ENCODE peak calls at places on chromosome 5, in seven cellular contexts. One of them, this sample, is unnamed.

GRCh38 chr5:32254987-32255900 is 57.5 kb downstream of the MTMR12 start:
- DNase-seq in mucosa of descending colon: no peak
- DNase-seq in A549: no peak
- DNase-seq in fibroblast of the aortic adventitia: peak
- DNase-seq in lower lobe of right lung: no peak
- DNase-seq in astrocyte of the spinal cord: peak
- DNase-seq in AG09309: no peak
- DNase-seq in this sample: peak

GRCh38 chr5:132417010-132417439 is 47.5 kb downstream of the SLC22A5 start:
- DNase-seq in mucosa of descending colon: no peak
- DNase-seq in A549: no peak
- DNase-seq in fibroblast of the aortic adventitia: peak
- DNase-seq in lower lobe of right lung: no peak
- DNase-seq in astrocyte of the spinal cord: no peak
- DNase-seq in AG09309: no peak
- DNase-seq in this sample: peak

GRCh38 chr5:93582677-93583524 is at the start of gene NR2F1:
- DNase-seq in mucosa of descending colon: peak
- DNase-seq in A549: peak
- DNase-seq in fibroblast of the aortic adventitia: peak
- DNase-seq in lower lobe of right lung: peak
- DNase-seq in astrocyte of the spinal cord: peak
- DNase-seq in AG09309: peak
- DNase-seq in this sample: peak

GRCh38 chr5:86837610-86838009 is 219.9 kb downstream of the COX7C start:
- DNase-seq in mucosa of descending colon: no peak
- DNase-seq in A549: no peak
- DNase-seq in fibroblast of the aortic adventitia: no peak
- DNase-seq in lower lobe of right lung: no peak
- DNase-seq in astrocyte of the spinal cord: peak
- DNase-seq in AG09309: no peak
- DNase-seq in this sample: peak

GRCh38 chr5:73422164-73422563 is 26.4 kb downstream of the FOXD1 start:
- DNase-seq in mucosa of descending colon: no peak
- DNase-seq in A549: no peak
- DNase-seq in fibroblast of the aortic adventitia: no peak
- DNase-seq in lower lobe of right lung: no peak
- DNase-seq in astrocyte of the spinal cord: no peak
- DNase-seq in AG09309: no peak
- DNase-seq in this sample: no peak

GRCh38 chr5:2259494-2260107 is 376.9 kb upstream of the IRX4 start:
- DNase-seq in mucosa of descending colon: no peak
- DNase-seq in A549: no peak
- DNase-seq in fibroblast of the aortic adventitia: no peak
- DNase-seq in lower lobe of right lung: no peak
- DNase-seq in astrocyte of the spinal cord: no peak
- DNase-seq in AG09309: no peak
- DNase-seq in this sample: no peak

GRCh38 chr5:160887780-160888179 is 35.8 kb upstream of the ATP10B start:
- DNase-seq in mucosa of descending colon: no peak
- DNase-seq in A549: no peak
- DNase-seq in fibroblast of the aortic adventitia: no peak
- DNase-seq in lower lobe of right lung: no peak
- DNase-seq in astrocyte of the spinal cord: no peak
- DNase-seq in AG09309: no peak
- DNase-seq in this sample: no peak

GRCh38 chr5:118173340-118173739 is 815.0 kb downstream of the DTWD2 start:
- DNase-seq in mucosa of descending colon: no peak
- DNase-seq in A549: no peak
- DNase-seq in fibroblast of the aortic adventitia: no peak
- DNase-seq in lower lobe of right lung: no peak
- DNase-seq in astrocyte of the spinal cord: no peak
- DNase-seq in AG09309: no peak
- DNase-seq in this sample: no peak

GRCh38 chr5:71939452-71939932 is 167.8 kb upstream of the MAP1B start:
- DNase-seq in mucosa of descending colon: no peak
- DNase-seq in A549: peak
- DNase-seq in fibroblast of the aortic adventitia: no peak
- DNase-seq in lower lobe of right lung: no peak
- DNase-seq in astrocyte of the spinal cord: peak
- DNase-seq in AG09309: no peak
- DNase-seq in this sample: no peak

GRCh38 chr5:84436866-84437265 is 52.2 kb upstream of the EDIL3 start:
- DNase-seq in mucosa of descending colon: no peak
- DNase-seq in A549: no peak
- DNase-seq in fibroblast of the aortic adventitia: peak
- DNase-seq in lower lobe of right lung: no peak
- DNase-seq in astrocyte of the spinal cord: peak
- DNase-seq in AG09309: no peak
- DNase-seq in this sample: peak

GRCh38 chr5:65150599-65150998 is 331.1 kb downstream of the ADAMTS6 start:
- DNase-seq in mucosa of descending colon: no peak
- DNase-seq in A549: no peak
- DNase-seq in fibroblast of the aortic adventitia: no peak
- DNase-seq in lower lobe of right lung: no peak
- DNase-seq in astrocyte of the spinal cord: no peak
- DNase-seq in AG09309: no peak
- DNase-seq in this sample: no peak

GRCh38 chr5:122152266-122152900 is 23.0 kb downstream of the ZNF474 start:
- DNase-seq in mucosa of descending colon: no peak
- DNase-seq in A549: no peak
- DNase-seq in fibroblast of the aortic adventitia: peak
- DNase-seq in lower lobe of right lung: no peak
- DNase-seq in astrocyte of the spinal cord: peak
- DNase-seq in AG09309: no peak
- DNase-seq in this sample: no peak

GRCh38 chr5:172447646-172448365 is 6.5 kb downstream of the SH3PXD2B start:
- DNase-seq in mucosa of descending colon: no peak
- DNase-seq in A549: no peak
- DNase-seq in fibroblast of the aortic adventitia: no peak
- DNase-seq in lower lobe of right lung: no peak
- DNase-seq in astrocyte of the spinal cord: no peak
- DNase-seq in AG09309: no peak
- DNase-seq in this sample: no peak

GRCh38 chr5:116318091-116318854 is 233.4 kb downstream of the COMMD10 start:
- DNase-seq in mucosa of descending colon: no peak
- DNase-seq in A549: no peak
- DNase-seq in fibroblast of the aortic adventitia: no peak
- DNase-seq in lower lobe of right lung: no peak
- DNase-seq in astrocyte of the spinal cord: no peak
- DNase-seq in AG09309: no peak
- DNase-seq in this sample: no peak

GRCh38 chr5:124736111-124736813 is 10.2 kb downstream of the ZNF608 start:
- DNase-seq in mucosa of descending colon: no peak
- DNase-seq in A549: no peak
- DNase-seq in fibroblast of the aortic adventitia: peak
- DNase-seq in lower lobe of right lung: no peak
- DNase-seq in astrocyte of the spinal cord: peak
- DNase-seq in AG09309: peak
- DNase-seq in this sample: peak

GRCh38 chr5:63154480-63155309 is 576.1 kb downstream of the LRRC70 start:
- DNase-seq in mucosa of descending colon: no peak
- DNase-seq in A549: no peak
- DNase-seq in fibroblast of the aortic adventitia: no peak
- DNase-seq in lower lobe of right lung: no peak
- DNase-seq in astrocyte of the spinal cord: no peak
- DNase-seq in AG09309: no peak
- DNase-seq in this sample: no peak

GRCh38 chr5:73591102-73591695 is 25.7 kb downstream of the UTP15 start:
- DNase-seq in mucosa of descending colon: no peak
- DNase-seq in A549: peak
- DNase-seq in fibroblast of the aortic adventitia: peak
- DNase-seq in lower lobe of right lung: no peak
- DNase-seq in astrocyte of the spinal cord: peak
- DNase-seq in AG09309: peak
- DNase-seq in this sample: peak

GRCh38 chr5:60810036-60810435 is 34.0 kb downstream of the ELOVL7 start:
- DNase-seq in mucosa of descending colon: no peak
- DNase-seq in A549: no peak
- DNase-seq in fibroblast of the aortic adventitia: no peak
- DNase-seq in lower lobe of right lung: no peak
- DNase-seq in astrocyte of the spinal cord: no peak
- DNase-seq in AG09309: no peak
- DNase-seq in this sample: no peak

GRCh38 chr5:134902071-134902801 is 2.7 kb upstream of the PCBD2 start:
- DNase-seq in mucosa of descending colon: no peak
- DNase-seq in A549: no peak
- DNase-seq in fibroblast of the aortic adventitia: peak
- DNase-seq in lower lobe of right lung: no peak
- DNase-seq in astrocyte of the spinal cord: no peak
- DNase-seq in AG09309: no peak
- DNase-seq in this sample: peak

GRCh38 chr5:35338169-35338476 is 107.8 kb upstream of the PRLR start:
- DNase-seq in mucosa of descending colon: no peak
- DNase-seq in A549: no peak
- DNase-seq in fibroblast of the aortic adventitia: no peak
- DNase-seq in lower lobe of right lung: no peak
- DNase-seq in astrocyte of the spinal cord: no peak
- DNase-seq in AG09309: no peak
- DNase-seq in this sample: no peak

GRCh38 chr5:80077317-80077716 is 42.2 kb downstream of the THBS4 start:
- DNase-seq in mucosa of descending colon: no peak
- DNase-seq in A549: no peak
- DNase-seq in fibroblast of the aortic adventitia: no peak
- DNase-seq in lower lobe of right lung: no peak
- DNase-seq in astrocyte of the spinal cord: no peak
- DNase-seq in AG09309: no peak
- DNase-seq in this sample: no peak

GRCh38 chr5:11904270-11904906 is at the start of gene CTNND2:
- DNase-seq in mucosa of descending colon: peak
- DNase-seq in A549: peak
- DNase-seq in fibroblast of the aortic adventitia: no peak
- DNase-seq in lower lobe of right lung: peak
- DNase-seq in astrocyte of the spinal cord: peak
- DNase-seq in AG09309: no peak
- DNase-seq in this sample: no peak

GRCh38 chr5:170479484-170479883 is 24.3 kb upstream of the KCNIP1 start:
- DNase-seq in mucosa of descending colon: no peak
- DNase-seq in A549: peak
- DNase-seq in fibroblast of the aortic adventitia: no peak
- DNase-seq in lower lobe of right lung: no peak
- DNase-seq in astrocyte of the spinal cord: no peak
- DNase-seq in AG09309: no peak
- DNase-seq in this sample: no peak

GRCh38 chr5:75694781-75695180 is 22.5 kb downstream of the POC5 start:
- DNase-seq in mucosa of descending colon: no peak
- DNase-seq in A549: no peak
- DNase-seq in fibroblast of the aortic adventitia: no peak
- DNase-seq in lower lobe of right lung: no peak
- DNase-seq in astrocyte of the spinal cord: no peak
- DNase-seq in AG09309: no peak
- DNase-seq in this sample: peak

GRCh38 chr5:91521313-91521712 is 138.2 kb upstream of the ARRDC3 start:
- DNase-seq in mucosa of descending colon: no peak
- DNase-seq in A549: no peak
- DNase-seq in fibroblast of the aortic adventitia: no peak
- DNase-seq in lower lobe of right lung: no peak
- DNase-seq in astrocyte of the spinal cord: no peak
- DNase-seq in AG09309: no peak
- DNase-seq in this sample: no peak

GRCh38 chr5:129135633-129136032 is 41.1 kb downstream of the ISOC1 start:
- DNase-seq in mucosa of descending colon: no peak
- DNase-seq in A549: peak
- DNase-seq in fibroblast of the aortic adventitia: no peak
- DNase-seq in lower lobe of right lung: no peak
- DNase-seq in astrocyte of the spinal cord: no peak
- DNase-seq in AG09309: no peak
- DNase-seq in this sample: no peak
- TF ChIP-seq CTCF in mucosa of descending colon: no peak
- TF ChIP-seq CTCF in A549: no peak
- TF ChIP-seq CTCF in fibroblast of the aortic adventitia: no peak
- TF ChIP-seq CTCF in lower lobe of right lung: no peak
- TF ChIP-seq CTCF in astrocyte of the spinal cord: no peak
- TF ChIP-seq CTCF in AG09309: no peak
- TF ChIP-seq CTCF in this sample: no peak

GRCh38 chr5:127256886-127257597 is 33.6 kb upstream of the MEGF10 start:
- DNase-seq in mucosa of descending colon: no peak
- DNase-seq in A549: no peak
- DNase-seq in fibroblast of the aortic adventitia: no peak
- DNase-seq in lower lobe of right lung: no peak
- DNase-seq in astrocyte of the spinal cord: no peak
- DNase-seq in AG09309: no peak
- DNase-seq in this sample: no peak
- H3K4me3 ChIP-seq in mucosa of descending colon: no peak
- H3K4me3 ChIP-seq in A549: no peak
- H3K4me3 ChIP-seq in fibroblast of the aortic adventitia: no peak
- H3K4me3 ChIP-seq in lower lobe of right lung: no peak
- H3K4me3 ChIP-seq in astrocyte of the spinal cord: no peak
- H3K4me3 ChIP-seq in AG09309: no peak
- H3K4me3 ChIP-seq in this sample: no peak

GRCh38 chr5:20974423-20974822 is 986.4 kb upstream of the CDH18 start:
- DNase-seq in mucosa of descending colon: no peak
- DNase-seq in A549: no peak
- DNase-seq in fibroblast of the aortic adventitia: no peak
- DNase-seq in lower lobe of right lung: no peak
- DNase-seq in astrocyte of the spinal cord: peak
- DNase-seq in AG09309: no peak
- DNase-seq in this sample: no peak

DNA sequence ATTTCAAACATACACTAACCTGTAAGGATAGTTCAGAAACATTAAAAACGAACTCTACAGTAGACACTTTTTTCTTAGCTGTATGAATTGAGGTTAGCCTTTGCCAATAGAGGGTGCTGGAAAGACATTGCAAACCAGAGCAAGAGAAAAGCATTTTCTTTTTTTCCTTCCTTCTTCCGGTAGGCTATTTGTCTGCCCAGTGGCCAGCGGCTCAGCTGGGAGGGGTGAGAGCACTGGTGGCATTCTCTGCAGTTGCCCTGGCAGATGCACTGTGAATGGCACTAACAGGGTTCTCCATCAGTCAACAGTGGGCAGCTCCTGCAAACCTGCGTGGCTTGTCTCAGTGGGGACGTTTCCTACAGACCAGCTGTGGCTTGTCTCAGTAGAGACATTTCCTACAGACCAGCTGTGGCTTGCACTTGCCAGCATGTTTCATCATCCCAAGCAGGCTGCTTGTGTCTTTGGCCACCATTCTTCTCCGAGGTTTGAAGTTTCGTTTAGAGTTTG is 984.5 kb upstream of the CDH18 start:
- DNase-seq in mucosa of descending colon: no peak
- DNase-seq in A549: peak
- DNase-seq in fibroblast of the aortic adventitia: peak
- DNase-seq in lower lobe of right lung: peak
- DNase-seq in astrocyte of the spinal cord: peak
- DNase-seq in AG09309: no peak
- DNase-seq in this sample: peak
- TF ChIP-seq CTCF in mucosa of descending colon: no peak
- TF ChIP-seq CTCF in A549: peak
- TF ChIP-seq CTCF in fibroblast of the aortic adventitia: no peak
- TF ChIP-seq CTCF in lower lobe of right lung: peak
- TF ChIP-seq CTCF in astrocyte of the spinal cord: peak
- TF ChIP-seq CTCF in AG09309: no peak
- TF ChIP-seq CTCF in this sample: peak

DNA sequence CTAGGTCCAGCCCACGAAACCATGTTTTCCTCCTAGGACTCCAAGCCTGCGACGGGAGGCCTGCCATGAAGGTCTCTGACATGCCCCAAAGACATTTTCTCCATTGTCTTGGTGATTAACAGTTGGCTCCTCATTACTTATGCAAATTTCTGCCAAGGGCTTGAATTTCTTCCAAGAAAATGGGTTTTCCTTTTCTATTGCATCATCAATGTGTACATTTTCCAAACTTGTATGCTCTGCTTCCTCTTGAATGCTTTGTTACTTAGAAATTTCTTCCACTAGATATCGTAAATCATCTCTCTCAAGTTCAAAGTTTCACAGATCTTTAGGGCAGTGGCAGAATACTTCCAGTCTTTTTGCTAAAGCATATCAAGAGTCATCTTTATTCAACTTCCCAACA is 1792.7 kb upstream of the CDH9 start:
- DNase-seq in mucosa of descending colon: no peak
- DNase-seq in A549: no peak
- DNase-seq in fibroblast of the aortic adventitia: no peak
- DNase-seq in lower lobe of right lung: no peak
- DNase-seq in astrocyte of the spinal cord: no peak
- DNase-seq in AG09309: no peak
- DNase-seq in this sample: no peak
- H3K4me3 ChIP-seq in mucosa of descending colon: no peak
- H3K4me3 ChIP-seq in A549: no peak
- H3K4me3 ChIP-seq in fibroblast of the aortic adventitia: no peak
- H3K4me3 ChIP-seq in lower lobe of right lung: no peak
- H3K4me3 ChIP-seq in astrocyte of the spinal cord: no peak
- H3K4me3 ChIP-seq in AG09309: no peak
- H3K4me3 ChIP-seq in this sample: no peak

This sample was measured in fibroblast of mammary gland.